ENCODE peak calls at places on chromosomes 1 and 21, in ten cellular contexts. One of them, this sample, is unnamed.

GRCh38 chr1:166836733-166837132 is 2.5 kb upstream of the POGK start:
- DNase-seq in fibroblast of lung: no peak
- DNase-seq in colonic mucosa: no peak
- DNase-seq in lower lobe of right lung: no peak
- DNase-seq in tibial artery: no peak
- DNase-seq in ascending aorta: no peak
- DNase-seq in heart left ventricle: no peak
- DNase-seq in HL-60: no peak
- DNase-seq in brain microvascular endothelial cell: no peak
- DNase-seq in cardiac fibroblast: peak; percentile 62
- DNase-seq in this sample: no peak

GRCh38 chr1:76782777-76783176 is 84.5 kb upstream of the ST6GALNAC5 start:
- DNase-seq in fibroblast of lung: peak; percentile 90
- DNase-seq in colonic mucosa: no peak
- DNase-seq in lower lobe of right lung: no peak
- DNase-seq in tibial artery: no peak
- DNase-seq in ascending aorta: no peak
- DNase-seq in heart left ventricle: no peak
- DNase-seq in HL-60: no peak
- DNase-seq in brain microvascular endothelial cell: no peak
- DNase-seq in cardiac fibroblast: no peak
- DNase-seq in this sample: no peak

GRCh38 chr1:50859657-50860056 is 100.4 kb downstream of the FAF1 start:
- DNase-seq in fibroblast of lung: peak; percentile 4
- DNase-seq in colonic mucosa: no peak
- DNase-seq in lower lobe of right lung: no peak
- DNase-seq in tibial artery: no peak
- DNase-seq in ascending aorta: no peak
- DNase-seq in heart left ventricle: no peak
- DNase-seq in HL-60: no peak
- DNase-seq in brain microvascular endothelial cell: no peak
- DNase-seq in cardiac fibroblast: no peak
- DNase-seq in this sample: no peak

GRCh38 chr1:47188901-47189785 is 693 bp downstream of the PDZK1IP1 start:
- DNase-seq in fibroblast of lung: no peak
- DNase-seq in colonic mucosa: peak; percentile 23
- DNase-seq in lower lobe of right lung: no peak
- DNase-seq in tibial artery: no peak
- DNase-seq in ascending aorta: no peak
- DNase-seq in heart left ventricle: no peak
- DNase-seq in HL-60: no peak
- DNase-seq in brain microvascular endothelial cell: no peak
- DNase-seq in cardiac fibroblast: no peak
- DNase-seq in this sample: no peak

GRCh38 chr1:220843481-220844011 is 35.7 kb upstream of the HLX start:
- DNase-seq in fibroblast of lung: peak; percentile 65
- DNase-seq in colonic mucosa: no peak
- DNase-seq in lower lobe of right lung: no peak
- DNase-seq in tibial artery: peak; percentile 32
- DNase-seq in ascending aorta: no peak
- DNase-seq in heart left ventricle: peak; percentile 73
- DNase-seq in HL-60: no peak
- DNase-seq in brain microvascular endothelial cell: peak; percentile 3
- DNase-seq in cardiac fibroblast: peak; percentile 83
- DNase-seq in this sample: no peak

GRCh38 chr1:196423612-196424011 is 184.6 kb downstream of the KCNT2 start:
- DNase-seq in fibroblast of lung: peak; percentile 76
- DNase-seq in colonic mucosa: no peak
- DNase-seq in lower lobe of right lung: no peak
- DNase-seq in tibial artery: no peak
- DNase-seq in ascending aorta: no peak
- DNase-seq in heart left ventricle: no peak
- DNase-seq in HL-60: no peak
- DNase-seq in brain microvascular endothelial cell: no peak
- DNase-seq in cardiac fibroblast: no peak
- DNase-seq in this sample: no peak

GRCh38 chr1:119947468-119947867 is 51.2 kb upstream of the ADAM30 start:
- DNase-seq in fibroblast of lung: peak; percentile 81
- DNase-seq in colonic mucosa: no peak
- DNase-seq in lower lobe of right lung: no peak
- DNase-seq in tibial artery: no peak
- DNase-seq in ascending aorta: no peak
- DNase-seq in heart left ventricle: no peak
- DNase-seq in HL-60: no peak
- DNase-seq in brain microvascular endothelial cell: peak; percentile 37
- DNase-seq in cardiac fibroblast: peak; percentile 96
- DNase-seq in this sample: peak; percentile 73

GRCh38 chr1:225811622-225812487 is 1.9 kb downstream of the EPHX1 start:
- DNase-seq in fibroblast of lung: peak; percentile 31
- DNase-seq in colonic mucosa: peak; percentile 62
- DNase-seq in lower lobe of right lung: no peak
- DNase-seq in tibial artery: no peak
- DNase-seq in ascending aorta: no peak
- DNase-seq in heart left ventricle: no peak
- DNase-seq in HL-60: no peak
- DNase-seq in brain microvascular endothelial cell: no peak
- DNase-seq in cardiac fibroblast: peak; percentile 48
- DNase-seq in this sample: no peak

GRCh38 chr1:106727171-106727570 is 329.3 kb upstream of the PRMT6 start:
- DNase-seq in fibroblast of lung: no peak
- DNase-seq in colonic mucosa: no peak
- DNase-seq in lower lobe of right lung: no peak
- DNase-seq in tibial artery: no peak
- DNase-seq in ascending aorta: no peak
- DNase-seq in heart left ventricle: no peak
- DNase-seq in HL-60: no peak
- DNase-seq in brain microvascular endothelial cell: no peak
- DNase-seq in cardiac fibroblast: no peak
- DNase-seq in this sample: no peak

GRCh38 chr1:207072241-207072640 is 16.4 kb upstream of the C4BPB start:
- DNase-seq in fibroblast of lung: no peak
- DNase-seq in colonic mucosa: no peak
- DNase-seq in lower lobe of right lung: no peak
- DNase-seq in tibial artery: no peak
- DNase-seq in ascending aorta: no peak
- DNase-seq in heart left ventricle: no peak
- DNase-seq in HL-60: no peak
- DNase-seq in brain microvascular endothelial cell: no peak
- DNase-seq in cardiac fibroblast: no peak
- DNase-seq in this sample: no peak

GRCh38 chr1:110428961-110429360 is 21.5 kb upstream of the LAMTOR5 start:
- DNase-seq in fibroblast of lung: no peak
- DNase-seq in colonic mucosa: no peak
- DNase-seq in lower lobe of right lung: no peak
- DNase-seq in tibial artery: peak; percentile 60
- DNase-seq in ascending aorta: no peak
- DNase-seq in heart left ventricle: no peak
- DNase-seq in HL-60: no peak
- DNase-seq in brain microvascular endothelial cell: no peak
- DNase-seq in cardiac fibroblast: no peak
- DNase-seq in this sample: no peak

GRCh38 chr1:108208724-108209404 is 8.7 kb upstream of the SLC25A24 start:
- DNase-seq in fibroblast of lung: no peak
- DNase-seq in colonic mucosa: no peak
- DNase-seq in lower lobe of right lung: no peak
- DNase-seq in tibial artery: no peak
- DNase-seq in ascending aorta: no peak
- DNase-seq in heart left ventricle: no peak
- DNase-seq in HL-60: no peak
- DNase-seq in brain microvascular endothelial cell: no peak
- DNase-seq in cardiac fibroblast: no peak
- DNase-seq in this sample: no peak

GRCh38 chr1:20072771-20073170 is 2.8 kb downstream of the PLA2G5 start:
- DNase-seq in fibroblast of lung: no peak
- DNase-seq in colonic mucosa: no peak
- DNase-seq in lower lobe of right lung: no peak
- DNase-seq in tibial artery: no peak
- DNase-seq in ascending aorta: no peak
- DNase-seq in heart left ventricle: no peak
- DNase-seq in HL-60: no peak
- DNase-seq in brain microvascular endothelial cell: no peak
- DNase-seq in cardiac fibroblast: no peak
- DNase-seq in this sample: no peak

GRCh38 chr1:20070357-20070756 is 363 bp downstream of the PLA2G5 start:
- DNase-seq in fibroblast of lung: no peak
- DNase-seq in colonic mucosa: peak; percentile 9
- DNase-seq in lower lobe of right lung: no peak
- DNase-seq in tibial artery: no peak
- DNase-seq in ascending aorta: no peak
- DNase-seq in heart left ventricle: no peak
- DNase-seq in HL-60: no peak
- DNase-seq in brain microvascular endothelial cell: no peak
- DNase-seq in cardiac fibroblast: no peak
- DNase-seq in this sample: no peak

GRCh38 chr1:20071416-20071815 is 1.4 kb downstream of the PLA2G5 start:
- DNase-seq in fibroblast of lung: no peak
- DNase-seq in colonic mucosa: no peak
- DNase-seq in lower lobe of right lung: no peak
- DNase-seq in tibial artery: no peak
- DNase-seq in ascending aorta: no peak
- DNase-seq in heart left ventricle: no peak
- DNase-seq in HL-60: no peak
- DNase-seq in brain microvascular endothelial cell: no peak
- DNase-seq in cardiac fibroblast: no peak
- DNase-seq in this sample: no peak

GRCh38 chr1:20068722-20069121 is 1.3 kb upstream of the PLA2G5 start:
- DNase-seq in fibroblast of lung: no peak
- DNase-seq in colonic mucosa: peak; percentile 8
- DNase-seq in lower lobe of right lung: no peak
- DNase-seq in tibial artery: no peak
- DNase-seq in ascending aorta: no peak
- DNase-seq in heart left ventricle: no peak
- DNase-seq in HL-60: no peak
- DNase-seq in brain microvascular endothelial cell: no peak
- DNase-seq in cardiac fibroblast: no peak
- DNase-seq in this sample: no peak

DNA sequence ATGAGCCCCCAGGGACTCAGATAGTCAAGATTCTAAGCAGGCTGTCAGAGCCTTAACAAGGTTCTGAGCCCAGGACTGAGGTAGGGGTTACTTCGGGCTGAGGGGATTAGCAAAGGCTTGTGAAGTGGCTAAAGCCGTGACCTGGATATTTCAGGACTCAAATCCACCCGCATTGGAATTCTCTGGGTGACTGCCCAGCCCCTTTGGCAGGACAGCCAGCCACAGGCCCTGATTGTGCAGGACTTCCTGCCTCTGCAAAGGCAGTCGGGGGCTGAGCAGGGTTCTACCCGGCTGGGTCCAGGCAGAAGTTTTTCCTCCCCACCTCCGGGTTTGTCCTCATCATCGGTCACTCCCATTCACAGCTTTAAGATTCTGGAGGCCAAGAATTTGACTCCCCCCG is at the start of gene PLA2G5:
- DNase-seq in fibroblast of lung: peak; percentile 21
- DNase-seq in colonic mucosa: peak; percentile 20
- DNase-seq in lower lobe of right lung: no peak
- DNase-seq in tibial artery: peak; percentile 65
- DNase-seq in ascending aorta: no peak
- DNase-seq in heart left ventricle: peak; percentile 91
- DNase-seq in HL-60: no peak
- DNase-seq in brain microvascular endothelial cell: no peak
- DNase-seq in cardiac fibroblast: peak; percentile 6
- DNase-seq in this sample: no peak
- H3K4me3 ChIP-seq in fibroblast of lung: peak within 1 kb of the TSS; percentile 31
- H3K4me3 ChIP-seq in colonic mucosa: no peak within 1 kb of the TSS
- H3K4me3 ChIP-seq in lower lobe of right lung: peak within 1 kb of the TSS; percentile 43
- H3K4me3 ChIP-seq in tibial artery: peak within 1 kb of the TSS; percentile 44
- H3K4me3 ChIP-seq in ascending aorta: peak within 1 kb of the TSS; percentile 43
- H3K4me3 ChIP-seq in heart left ventricle: peak within 1 kb of the TSS; percentile 65
- H3K4me3 ChIP-seq in HL-60: no peak within 1 kb of the TSS
- H3K4me3 ChIP-seq in brain microvascular endothelial cell: no peak within 1 kb of the TSS
- H3K4me3 ChIP-seq in cardiac fibroblast: no peak within 1 kb of the TSS
- H3K4me3 ChIP-seq in this sample: no peak within 1 kb of the TSS

GRCh38 chr1:228101994-228102790 is 933 bp downstream of the C1orf35 start:
- DNase-seq in fibroblast of lung: no peak
- DNase-seq in colonic mucosa: peak; percentile 56
- DNase-seq in lower lobe of right lung: no peak
- DNase-seq in tibial artery: no peak
- DNase-seq in ascending aorta: no peak
- DNase-seq in heart left ventricle: no peak
- DNase-seq in HL-60: no peak
- DNase-seq in brain microvascular endothelial cell: no peak
- DNase-seq in cardiac fibroblast: peak; percentile 28
- DNase-seq in this sample: no peak
- TF ChIP-seq CTCF in fibroblast of lung: peak; percentile 6
- TF ChIP-seq CTCF in colonic mucosa: no peak
- TF ChIP-seq CTCF in lower lobe of right lung: peak; percentile 30
- TF ChIP-seq CTCF in tibial artery: no peak
- TF ChIP-seq CTCF in ascending aorta: no peak
- TF ChIP-seq CTCF in heart left ventricle: peak; percentile 12
- TF ChIP-seq CTCF in HL-60: no peak
- TF ChIP-seq CTCF in brain microvascular endothelial cell: peak; percentile 54
- TF ChIP-seq CTCF in cardiac fibroblast: peak; percentile 25
- TF ChIP-seq CTCF in this sample: peak; percentile 27

GRCh38 chr1:234771642-234772344 is 161.8 kb upstream of the IRF2BP2 start:
- DNase-seq in fibroblast of lung: no peak
- DNase-seq in colonic mucosa: no peak
- DNase-seq in lower lobe of right lung: no peak
- DNase-seq in tibial artery: no peak
- DNase-seq in ascending aorta: no peak
- DNase-seq in heart left ventricle: no peak
- DNase-seq in HL-60: peak; percentile 49
- DNase-seq in brain microvascular endothelial cell: no peak
- DNase-seq in cardiac fibroblast: no peak
- DNase-seq in this sample: no peak
- H3K4me3 ChIP-seq in fibroblast of lung: no peak overlapping the region
- H3K4me3 ChIP-seq in colonic mucosa: no peak overlapping the region
- H3K4me3 ChIP-seq in lower lobe of right lung: no peak overlapping the region
- H3K4me3 ChIP-seq in tibial artery: peak overlapping the region; percentile 25
- H3K4me3 ChIP-seq in ascending aorta: no peak overlapping the region
- H3K4me3 ChIP-seq in heart left ventricle: no peak overlapping the region
- H3K4me3 ChIP-seq in HL-60: no peak overlapping the region
- H3K4me3 ChIP-seq in brain microvascular endothelial cell: no peak overlapping the region
- H3K4me3 ChIP-seq in cardiac fibroblast: no peak overlapping the region
- H3K4me3 ChIP-seq in this sample: no peak overlapping the region

DNA sequence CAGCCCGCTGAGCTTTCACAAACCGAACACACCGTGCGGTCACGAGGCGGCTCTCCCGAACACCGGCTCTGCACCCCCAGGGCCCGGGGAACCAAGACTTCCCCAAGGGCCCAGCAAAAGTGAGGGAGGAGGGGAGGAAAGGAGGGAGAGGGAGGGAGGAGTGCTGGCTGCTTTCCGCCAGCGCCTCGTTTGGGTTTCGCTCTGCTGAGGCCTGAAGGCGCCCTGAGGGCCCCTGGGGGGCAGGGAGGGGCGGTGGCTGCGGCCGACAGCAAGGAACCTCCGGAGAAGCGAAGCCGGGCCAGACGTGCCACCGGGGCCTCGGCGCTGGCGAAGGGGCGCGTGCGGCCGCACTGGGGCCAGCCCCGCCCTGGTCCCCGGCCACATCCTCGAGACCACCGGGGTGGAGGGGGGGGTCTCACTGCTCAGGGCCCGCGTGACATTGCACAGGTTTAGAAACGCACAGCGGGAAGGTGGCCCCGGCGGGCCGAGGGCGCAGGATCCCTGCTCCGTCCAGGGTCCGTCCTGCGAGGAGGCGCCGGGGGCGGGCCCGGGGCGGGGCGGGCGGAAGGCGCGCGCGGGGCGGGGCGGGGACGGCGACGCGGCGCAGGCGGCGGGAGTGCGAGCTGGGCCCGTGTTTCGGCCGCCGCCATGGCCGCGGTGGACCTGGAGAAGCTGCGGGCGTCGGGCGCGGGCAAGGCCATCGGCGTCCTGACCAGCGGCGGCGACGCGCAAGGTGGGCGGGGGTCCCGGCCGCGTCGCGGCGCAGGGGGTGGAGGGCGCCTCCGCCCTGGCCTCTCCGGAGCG is at the start of gene PFKL:
- DNase-seq in fibroblast of lung: peak; percentile 54
- DNase-seq in colonic mucosa: peak; percentile 83
- DNase-seq in lower lobe of right lung: peak; percentile 80
- DNase-seq in tibial artery: peak; percentile 42
- DNase-seq in ascending aorta: no peak
- DNase-seq in heart left ventricle: peak; percentile 79
- DNase-seq in HL-60: peak; percentile 80
- DNase-seq in brain microvascular endothelial cell: peak; percentile 22
- DNase-seq in cardiac fibroblast: peak; percentile 55
- DNase-seq in this sample: no peak
- TF ChIP-seq CTCF in fibroblast of lung: no peak
- TF ChIP-seq CTCF in colonic mucosa: no peak
- TF ChIP-seq CTCF in lower lobe of right lung: no peak
- TF ChIP-seq CTCF in tibial artery: no peak
- TF ChIP-seq CTCF in ascending aorta: no peak
- TF ChIP-seq CTCF in heart left ventricle: no peak
- TF ChIP-seq CTCF in HL-60: no peak
- TF ChIP-seq CTCF in brain microvascular endothelial cell: no peak
- TF ChIP-seq CTCF in cardiac fibroblast: no peak
- TF ChIP-seq CTCF in this sample: no peak

This sample was measured in AG04449.